ENCODE peak calls at places on chromosomes 1 and 21, in six cellular contexts. R, B, K, Q, M and C are unnamed samples.

GRCh38 chr21:45371092-45371491 is 33.9 kb upstream of the COL18A1 start:
- DNase-seq in R (no peak), B (no peak), K (no peak), Q (no peak), M (no peak), C (no peak)

GRCh38 chr21:31222142-31222541 is 121.9 kb downstream of the TIAM1 start:
- DNase-seq in R (no peak), B (no peak), K (peak; percentile 75), Q (no peak), M (peak; percentile 83), C (peak; percentile 71)

GRCh38 chr1:85438353-85438752 is 26.6 kb downstream of the DDAH1 start:
- DNase-seq in R (no peak), B (no peak), K (peak; percentile 65), Q (no peak), M (no peak), C (no peak)

GRCh38 chr1:215566556-215567490 is at the start of gene KCTD3:
- DNase-seq in R (peak; percentile 80), B (peak; percentile 74), K (peak; percentile 78), Q (peak; percentile 82), M (peak; percentile 53), C (peak; percentile 91)

GRCh38 chr1:181149326-181150000 is 61.0 kb downstream of the IER5 start:
- DNase-seq in R (no peak), B (no peak), K (no peak), Q (no peak), M (no peak), C (no peak)

GRCh38 chr1:158972841-158973240 is 36.9 kb upstream of the IFI16 start:
- DNase-seq in R (no peak), B (no peak), K (peak; percentile 3), Q (no peak), M (no peak), C (no peak)

GRCh38 chr1:165289556-165289955 is 67.0 kb downstream of the LMX1A start:
- DNase-seq in R (no peak), B (no peak), K (no peak), Q (no peak), M (no peak), C (no peak)

GRCh38 chr1:1361982-1362423 is 3.6 kb upstream of the MXRA8 start:
- DNase-seq in R (no peak), B (no peak), K (peak; percentile 86), Q (peak; percentile 78), M (peak; percentile 78), C (peak; percentile 94)

GRCh38 chr1:79110749-79111148 is 104.2 kb upstream of the ADGRL4 start:
- DNase-seq in R (no peak), B (no peak), K (no peak), Q (no peak), M (no peak), C (no peak)

GRCh38 chr1:86507935-86508582 is 38.8 kb upstream of the CLCA4 start:
- DNase-seq in R (no peak), B (peak; percentile 28), K (peak; percentile 65), Q (peak; percentile 27), M (no peak), C (peak; percentile 66)

GRCh38 chr1:171841931-171842723 is 829 bp downstream of the DNM3 start:
- DNase-seq in R (peak; percentile 71), B (peak; percentile 15), K (peak; percentile 4), Q (peak; percentile 21), M (no peak), C (peak; percentile 68)

GRCh38 chr1:3638676-3639075 is 11.2 kb downstream of the WRAP73 start:
- DNase-seq in R (no peak), B (no peak), K (no peak), Q (no peak), M (no peak), C (no peak)

GRCh38 chr1:28507247-28507645 is 1.4 kb downstream of the RCC1 start:
- DNase-seq in R (no peak), B (no peak), K (peak; percentile 31), Q (no peak), M (no peak), C (no peak)

GRCh38 chr1:98172578-98172977 is 251.7 kb upstream of the DPYD start:
- DNase-seq in R (no peak), B (no peak), K (no peak), Q (no peak), M (peak; percentile 16), C (peak; percentile 3)

GRCh38 chr1:206717237-206717989 is 32.7 kb downstream of the MAPKAPK2 start:
- DNase-seq in R (no peak), B (no peak), K (peak; percentile 63), Q (no peak), M (no peak), C (no peak)

GRCh38 chr1:206933333-206933945 is 11.7 kb upstream of the FCMR start:
- DNase-seq in R (peak; percentile 86), B (peak; percentile 11), K (no peak), Q (no peak), M (no peak), C (no peak)

GRCh38 chr1:186482661-186483255 is 21.8 kb upstream of the PDC start:
- DNase-seq in R (peak; percentile 85), B (peak; percentile 90), K (peak; percentile 75), Q (peak; percentile 81), M (peak; percentile 42), C (peak; percentile 74)

GRCh38 chr1:95018602-95019369 is 54.0 kb downstream of the ALG14 start:
- DNase-seq in R (no peak), B (peak; percentile 36), K (no peak), Q (peak; percentile 36), M (peak; percentile 72), C (no peak)

GRCh38 chr1:31957701-31958674 is 19.8 kb upstream of the PTP4A2 start:
- DNase-seq in R (no peak), B (no peak), K (no peak), Q (no peak), M (no peak), C (no peak)

GRCh38 chr1:93723101-93723500 is 41.5 kb upstream of the BCAR3 start:
- DNase-seq in R (no peak), B (no peak), K (no peak), Q (no peak), M (no peak), C (peak; percentile 88)

GRCh38 chr1:89149229-89149628 is 23.3 kb upstream of the GBP2 start:
- DNase-seq in R (no peak), B (peak; percentile 14), K (peak; percentile 49), Q (peak; percentile 58), M (peak; percentile 19), C (peak; percentile 66)

GRCh38 chr1:41399148-41399795 is 38.0 kb downstream of the FOXO6 start:
- DNase-seq in R (no peak), B (no peak), K (no peak), Q (peak; percentile 32), M (no peak), C (no peak)

GRCh38 chr21:23936224-23936623 is 1671.1 kb downstream of the MRPL39 start:
- DNase-seq in R (peak; percentile 47), B (peak; percentile 17), K (peak; percentile 50), Q (peak; percentile 5), M (peak; percentile 2), C (no peak)

GRCh38 chr1:19710825-19711611 is 46.3 kb downstream of the HTR6 start:
- DNase-seq in R (no peak), B (no peak), K (no peak), Q (no peak), M (no peak), C (no peak)

GRCh38 chr1:117372863-117373412 is 5.7 kb downstream of the MAN1A2 start:
- DNase-seq in R (no peak), B (no peak), K (no peak), Q (no peak), M (peak; percentile 34), C (no peak)
- H4K20me1 ChIP-seq in R (no peaks in the 10 kb centered on the region), B (peaks cover 8% of the 10 kb centered on the region), K (peaks cover 2% of the 10 kb centered on the region), Q (peaks cover 43% of the 10 kb centered on the region), M (peaks cover 68% of the 10 kb centered on the region), C (peaks cover 25% of the 10 kb centered on the region)

DNA sequence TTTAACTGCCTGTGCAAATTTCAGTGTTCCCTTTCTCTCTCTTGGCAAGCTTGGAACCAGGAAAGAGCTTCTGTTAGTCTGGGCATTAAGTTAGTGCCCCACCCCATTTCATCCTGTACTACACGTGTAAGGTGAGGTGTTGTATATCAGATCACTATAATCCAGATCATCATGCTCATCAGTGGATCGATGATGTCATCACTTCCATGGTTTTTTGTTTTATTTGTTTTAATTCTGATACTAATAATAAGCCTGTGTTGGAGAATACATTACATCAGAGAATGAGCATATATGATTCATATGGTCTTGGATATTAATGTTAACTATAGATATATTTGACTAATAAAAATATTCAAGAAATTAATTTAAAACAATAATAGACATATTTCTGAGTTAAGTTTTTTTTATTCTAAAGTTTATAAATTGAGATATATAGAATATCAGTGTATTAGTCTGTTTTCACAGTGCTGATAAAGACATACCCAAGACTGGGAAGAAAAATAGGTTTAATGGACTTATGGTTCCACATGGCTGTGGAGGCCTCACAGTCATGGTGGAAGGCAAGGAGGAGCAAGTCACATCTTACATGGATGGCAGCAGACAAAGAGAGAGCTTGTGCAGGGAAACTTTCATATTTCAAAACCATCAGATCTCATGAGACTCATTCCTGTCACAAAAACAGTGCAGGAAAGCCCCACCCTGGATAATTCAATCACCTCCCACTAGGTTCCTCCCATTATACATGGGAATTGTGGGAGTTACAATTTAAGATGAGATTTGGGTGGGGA is 588.3 kb upstream of the B3GALT2 start:
- DNase-seq in R (no peak), B (no peak), K (no peak), Q (no peak), M (no peak), C (no peak)
- H3K27ac ChIP-seq in R (no peak overlapping the region), B (no peak overlapping the region), K (no peak overlapping the region), Q (no peak overlapping the region), M (no peak overlapping the region), C (no peak overlapping the region)

DNA sequence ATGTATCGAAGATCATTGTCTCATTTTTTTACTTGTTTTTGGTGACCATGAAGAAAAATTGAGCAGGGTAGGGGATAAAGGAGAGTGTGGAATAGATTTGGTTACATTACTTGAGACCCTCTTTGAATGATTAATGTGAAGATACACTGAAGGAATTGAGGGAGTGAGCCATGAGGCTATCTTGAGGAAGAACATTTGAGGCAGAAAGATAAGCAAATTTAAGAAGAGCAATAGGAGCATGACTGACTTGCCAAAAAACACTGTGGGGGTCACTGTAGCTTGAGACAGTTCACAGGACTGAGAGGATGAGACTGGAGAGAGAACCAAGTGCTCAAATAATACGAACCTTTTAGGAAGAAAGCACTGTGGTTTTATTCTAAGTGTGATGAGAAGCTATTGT is 43.1 kb upstream of the PTPRC start:
- DNase-seq in R (no peak), B (no peak), K (no peak), Q (no peak), M (no peak), C (no peak)
- H3K4me3 ChIP-seq in R (no peak overlapping the region), B (no peak overlapping the region), K (no peak overlapping the region), Q (no peak overlapping the region), M (no peak overlapping the region), C (no peak overlapping the region)

GRCh38 chr1:247415423-247416361 is at the start of gene NLRP3:
- DNase-seq in R (no peak), B (peak; percentile 12), K (no peak), Q (peak; percentile 15), M (no peak), C (peak; percentile 61)

GRCh38 chr1:247419326-247419725 is 3.4 kb downstream of the NLRP3 start:
- DNase-seq in R (no peak), B (no peak), K (no peak), Q (no peak), M (no peak), C (no peak)

GRCh38 chr1:247421074-247421473 is 5.1 kb downstream of the NLRP3 start:
- DNase-seq in R (no peak), B (no peak), K (no peak), Q (no peak), M (no peak), C (peak; percentile 68)

DNA sequence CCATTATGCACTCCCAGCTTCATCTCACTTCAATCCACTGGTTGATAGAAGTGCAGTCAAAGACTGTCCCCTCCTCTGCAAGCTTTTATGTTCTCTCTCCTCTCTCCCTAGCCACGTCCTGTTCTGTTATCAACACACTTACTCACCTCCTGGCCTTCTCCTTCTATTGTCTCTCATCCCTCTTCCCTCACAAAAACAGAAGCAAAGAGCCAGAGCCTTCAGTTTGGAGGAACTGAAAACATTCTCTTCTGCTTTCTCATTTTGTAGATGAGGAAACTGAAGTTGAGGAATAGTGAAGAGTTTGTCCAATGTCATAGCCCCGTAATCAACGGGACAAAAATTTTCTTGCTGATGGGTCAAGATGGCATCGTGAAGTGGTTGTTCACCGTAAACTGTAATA is 1.8 kb downstream of the NLRP3 start:
- DNase-seq in R (no peak), B (no peak), K (no peak), Q (no peak), M (no peak), C (no peak)
- H4K20me1 ChIP-seq in R (no peaks in the 10 kb centered on the region), B (no peaks in the 10 kb centered on the region), K (no peaks in the 10 kb centered on the region), Q (no peaks in the 10 kb centered on the region), M (no peaks in the 10 kb centered on the region), C (no peaks in the 10 kb centered on the region)